ENCODE peak calls at places on chromosomes 6 and 20, in six cellular contexts. One of them, this sample, is unnamed.

GRCh38 chr6:116450769-116451740 is 10.1 kb upstream of the CALHM6 start:
- DNase-seq in GM23248: no peak
- DNase-seq in tibial nerve: no peak
- DNase-seq in substantia nigra: no peak
- DNase-seq in uterus: no peak
- DNase-seq in caudate nucleus: no peak
- DNase-seq in this sample: peak

GRCh38 chr6:146470091-146470770 is 73.4 kb upstream of the RAB32 start:
- DNase-seq in GM23248: no peak
- DNase-seq in tibial nerve: no peak
- DNase-seq in substantia nigra: no peak
- DNase-seq in uterus: no peak
- DNase-seq in caudate nucleus: no peak
- DNase-seq in this sample: no peak

GRCh38 chr6:147648936-147649335 is 140.4 kb downstream of the SAMD5 start:
- DNase-seq in GM23248: no peak
- DNase-seq in tibial nerve: no peak
- DNase-seq in substantia nigra: no peak
- DNase-seq in uterus: no peak
- DNase-seq in caudate nucleus: no peak
- DNase-seq in this sample: no peak

GRCh38 chr20:38152175-38153010 is 12.7 kb downstream of the TGM2 start:
- DNase-seq in GM23248: peak
- DNase-seq in tibial nerve: peak
- DNase-seq in substantia nigra: no peak
- DNase-seq in uterus: peak
- DNase-seq in caudate nucleus: no peak
- DNase-seq in this sample: no peak

GRCh38 chr6:36840471-36841461 is 1.5 kb upstream of the CPNE5 start:
- DNase-seq in GM23248: peak
- DNase-seq in tibial nerve: no peak
- DNase-seq in substantia nigra: no peak
- DNase-seq in uterus: peak
- DNase-seq in caudate nucleus: peak
- DNase-seq in this sample: no peak

GRCh38 chr6:33641144-33641543 is 20.0 kb downstream of the ITPR3 start:
- DNase-seq in GM23248: no peak
- DNase-seq in tibial nerve: no peak
- DNase-seq in substantia nigra: no peak
- DNase-seq in uterus: no peak
- DNase-seq in caudate nucleus: no peak
- DNase-seq in this sample: peak

GRCh38 chr6:163381118-163381751 is 33.3 kb upstream of the QKI start:
- DNase-seq in GM23248: no peak
- DNase-seq in tibial nerve: no peak
- DNase-seq in substantia nigra: no peak
- DNase-seq in uterus: no peak
- DNase-seq in caudate nucleus: no peak
- DNase-seq in this sample: no peak

GRCh38 chr6:151313060-151313459 is 73.3 kb downstream of the AKAP12 start:
- DNase-seq in GM23248: no peak
- DNase-seq in tibial nerve: no peak
- DNase-seq in substantia nigra: no peak
- DNase-seq in uterus: no peak
- DNase-seq in caudate nucleus: no peak
- DNase-seq in this sample: no peak

GRCh38 chr6:90896165-90896549 is 309.3 kb upstream of the MAP3K7 start:
- DNase-seq in GM23248: no peak
- DNase-seq in tibial nerve: no peak
- DNase-seq in substantia nigra: no peak
- DNase-seq in uterus: no peak
- DNase-seq in caudate nucleus: no peak
- DNase-seq in this sample: no peak

GRCh38 chr6:22643780-22644179 is 74.4 kb downstream of the HDGFL1 start:
- DNase-seq in GM23248: no peak
- DNase-seq in tibial nerve: no peak
- DNase-seq in substantia nigra: no peak
- DNase-seq in uterus: peak
- DNase-seq in caudate nucleus: no peak
- DNase-seq in this sample: no peak

GRCh38 chr6:13614126-13614925 is 809 bp upstream of the NOL7 start:
- DNase-seq in GM23248: peak
- DNase-seq in tibial nerve: no peak
- DNase-seq in substantia nigra: no peak
- DNase-seq in uterus: no peak
- DNase-seq in caudate nucleus: no peak
- DNase-seq in this sample: no peak

GRCh38 chr20:60201198-60201597 is 243.0 kb downstream of the CDH26 start:
- DNase-seq in GM23248: no peak
- DNase-seq in tibial nerve: no peak
- DNase-seq in substantia nigra: no peak
- DNase-seq in uterus: no peak
- DNase-seq in caudate nucleus: no peak
- DNase-seq in this sample: no peak

GRCh38 chr6:24614648-24615047 is 31.3 kb downstream of the KIAA0319 start:
- DNase-seq in GM23248: no peak
- DNase-seq in tibial nerve: no peak
- DNase-seq in substantia nigra: no peak
- DNase-seq in uterus: no peak
- DNase-seq in caudate nucleus: no peak
- DNase-seq in this sample: no peak

GRCh38 chr6:16725145-16725864 is 36.0 kb downstream of the ATXN1 start:
- DNase-seq in GM23248: peak
- DNase-seq in tibial nerve: no peak
- DNase-seq in substantia nigra: no peak
- DNase-seq in uterus: no peak
- DNase-seq in caudate nucleus: no peak
- DNase-seq in this sample: no peak

GRCh38 chr20:49608752-49609670 is 41.1 kb upstream of the PTGIS start:
- DNase-seq in GM23248: peak
- DNase-seq in tibial nerve: no peak
- DNase-seq in substantia nigra: no peak
- DNase-seq in uterus: peak
- DNase-seq in caudate nucleus: no peak
- DNase-seq in this sample: no peak

GRCh38 chr6:14211596-14211961 is 94.0 kb downstream of the CD83 start:
- DNase-seq in GM23248: peak
- DNase-seq in tibial nerve: no peak
- DNase-seq in substantia nigra: peak
- DNase-seq in uterus: peak
- DNase-seq in caudate nucleus: no peak
- DNase-seq in this sample: no peak

GRCh38 chr6:89268776-89269175 is 46.3 kb downstream of the GABRR2 start:
- DNase-seq in GM23248: no peak
- DNase-seq in tibial nerve: no peak
- DNase-seq in substantia nigra: no peak
- DNase-seq in uterus: no peak
- DNase-seq in caudate nucleus: no peak
- DNase-seq in this sample: no peak

GRCh38 chr20:14334306-14334930 is 3.0 kb downstream of the FLRT3 start:
- DNase-seq in GM23248: peak
- DNase-seq in tibial nerve: no peak
- DNase-seq in substantia nigra: no peak
- DNase-seq in uterus: peak
- DNase-seq in caudate nucleus: peak
- DNase-seq in this sample: no peak

GRCh38 chr20:8749986-8750385 is 318.9 kb upstream of the PLCB4 start:
- DNase-seq in GM23248: peak
- DNase-seq in tibial nerve: no peak
- DNase-seq in substantia nigra: no peak
- DNase-seq in uterus: no peak
- DNase-seq in caudate nucleus: no peak
- DNase-seq in this sample: no peak

GRCh38 chr6:85004283-85005010 is 240.0 kb upstream of the TBX18 start:
- DNase-seq in GM23248: peak
- DNase-seq in tibial nerve: no peak
- DNase-seq in substantia nigra: no peak
- DNase-seq in uterus: no peak
- DNase-seq in caudate nucleus: no peak
- DNase-seq in this sample: no peak

GRCh38 chr20:12965880-12966270 is 42.9 kb upstream of the SPTLC3 start:
- DNase-seq in GM23248: no peak
- DNase-seq in tibial nerve: no peak
- DNase-seq in substantia nigra: no peak
- DNase-seq in uterus: no peak
- DNase-seq in caudate nucleus: no peak
- DNase-seq in this sample: no peak

GRCh38 chr20:44528309-44528708 is 6.4 kb upstream of the SERINC3 start:
- DNase-seq in GM23248: no peak
- DNase-seq in tibial nerve: no peak
- DNase-seq in substantia nigra: no peak
- DNase-seq in uterus: no peak
- DNase-seq in caudate nucleus: no peak
- DNase-seq in this sample: no peak

GRCh38 chr20:44527716-44528199 is 5.9 kb upstream of the SERINC3 start:
- DNase-seq in GM23248: no peak
- DNase-seq in tibial nerve: no peak
- DNase-seq in substantia nigra: no peak
- DNase-seq in uterus: no peak
- DNase-seq in caudate nucleus: no peak
- DNase-seq in this sample: no peak

GRCh38 chr20:44522841-44523240 is 971 bp upstream of the SERINC3 start:
- DNase-seq in GM23248: no peak
- DNase-seq in tibial nerve: no peak
- DNase-seq in substantia nigra: no peak
- DNase-seq in uterus: no peak
- DNase-seq in caudate nucleus: no peak
- DNase-seq in this sample: no peak

GRCh38 chr20:44523746-44524145 is 1.9 kb upstream of the SERINC3 start:
- DNase-seq in GM23248: no peak
- DNase-seq in tibial nerve: no peak
- DNase-seq in substantia nigra: no peak
- DNase-seq in uterus: no peak
- DNase-seq in caudate nucleus: no peak
- DNase-seq in this sample: no peak

DNA sequence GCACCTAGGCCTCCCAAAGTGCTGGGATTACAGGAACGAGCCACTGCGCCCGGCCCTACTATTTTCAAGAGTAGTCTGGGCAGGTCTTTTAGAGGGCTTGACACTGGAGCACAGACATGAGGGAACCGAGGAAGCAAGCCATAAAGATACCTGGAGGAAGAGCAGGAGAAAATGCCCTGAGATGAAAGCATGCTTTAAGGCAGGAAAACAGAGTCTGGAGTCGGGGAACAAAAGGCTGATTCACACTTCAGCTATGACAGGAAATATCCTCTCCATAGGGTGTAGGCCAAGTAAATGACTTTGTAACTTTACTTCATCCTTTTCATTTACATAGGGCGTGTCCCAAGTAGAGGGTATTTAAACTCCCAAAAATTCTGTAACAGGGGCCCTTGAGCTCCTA is 4.3 kb upstream of the SERINC3 start:
- DNase-seq in GM23248: peak
- DNase-seq in tibial nerve: no peak
- DNase-seq in substantia nigra: no peak
- DNase-seq in uterus: no peak
- DNase-seq in caudate nucleus: no peak
- DNase-seq in this sample: no peak
- H3K27ac ChIP-seq in GM23248: peak
- H3K27ac ChIP-seq in tibial nerve: no peak
- H3K27ac ChIP-seq in substantia nigra: no peak
- H3K27ac ChIP-seq in uterus: no peak
- H3K27ac ChIP-seq in caudate nucleus: no peak
- H3K27ac ChIP-seq in this sample: peak

GRCh38 chr6:109008537-109008950 is 86.1 kb downstream of the SESN1 start:
- DNase-seq in GM23248: peak
- DNase-seq in tibial nerve: no peak
- DNase-seq in substantia nigra: no peak
- DNase-seq in uterus: no peak
- DNase-seq in caudate nucleus: no peak
- DNase-seq in this sample: no peak
- H3K27ac ChIP-seq in GM23248: peak
- H3K27ac ChIP-seq in tibial nerve: peak
- H3K27ac ChIP-seq in substantia nigra: peak
- H3K27ac ChIP-seq in uterus: peak
- H3K27ac ChIP-seq in caudate nucleus: peak
- H3K27ac ChIP-seq in this sample: peak

GRCh38 chr20:16312998-16313397 is 260.2 kb downstream of the KIF16B start:
- DNase-seq in GM23248: no peak
- DNase-seq in tibial nerve: no peak
- DNase-seq in substantia nigra: no peak
- DNase-seq in uterus: no peak
- DNase-seq in caudate nucleus: no peak
- DNase-seq in this sample: no peak

GRCh38 chr20:16313917-16314316 is 259.3 kb downstream of the KIF16B start:
- DNase-seq in GM23248: no peak
- DNase-seq in tibial nerve: no peak
- DNase-seq in substantia nigra: no peak
- DNase-seq in uterus: no peak
- DNase-seq in caudate nucleus: no peak
- DNase-seq in this sample: no peak

GRCh38 chr20:16314320-16314719 is 258.9 kb downstream of the KIF16B start:
- DNase-seq in GM23248: no peak
- DNase-seq in tibial nerve: no peak
- DNase-seq in substantia nigra: no peak
- DNase-seq in uterus: no peak
- DNase-seq in caudate nucleus: no peak
- DNase-seq in this sample: no peak

GRCh38 chr20:16302818-16303217 is 270.4 kb downstream of the KIF16B start:
- DNase-seq in GM23248: no peak
- DNase-seq in tibial nerve: no peak
- DNase-seq in substantia nigra: no peak
- DNase-seq in uterus: no peak
- DNase-seq in caudate nucleus: no peak
- DNase-seq in this sample: no peak

DNA sequence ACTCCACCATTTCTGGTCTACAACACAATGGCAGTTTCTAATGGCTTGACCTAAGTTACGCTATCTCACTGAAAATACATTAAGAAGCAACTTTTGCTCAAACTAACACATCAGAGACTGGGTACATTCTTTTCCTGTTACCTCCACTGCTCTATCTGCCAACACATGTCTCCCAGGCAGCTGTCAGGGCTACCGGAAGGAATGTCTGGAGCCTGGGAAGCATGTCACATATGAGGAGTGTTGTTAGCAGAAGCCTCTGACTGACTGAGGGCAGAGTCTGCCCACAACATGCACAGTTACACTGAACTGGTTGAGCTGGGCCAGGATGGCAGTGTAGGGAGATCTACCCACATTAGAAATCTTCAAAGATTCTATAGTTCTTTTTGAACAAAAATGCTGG is 264.5 kb downstream of the KIF16B start:
- DNase-seq in GM23248: no peak
- DNase-seq in tibial nerve: no peak
- DNase-seq in substantia nigra: no peak
- DNase-seq in uterus: no peak
- DNase-seq in caudate nucleus: no peak
- DNase-seq in this sample: no peak
- H3K27ac ChIP-seq in GM23248: no peak
- H3K27ac ChIP-seq in tibial nerve: no peak
- H3K27ac ChIP-seq in substantia nigra: no peak
- H3K27ac ChIP-seq in uterus: no peak
- H3K27ac ChIP-seq in caudate nucleus: no peak
- H3K27ac ChIP-seq in this sample: no peak

DNA sequence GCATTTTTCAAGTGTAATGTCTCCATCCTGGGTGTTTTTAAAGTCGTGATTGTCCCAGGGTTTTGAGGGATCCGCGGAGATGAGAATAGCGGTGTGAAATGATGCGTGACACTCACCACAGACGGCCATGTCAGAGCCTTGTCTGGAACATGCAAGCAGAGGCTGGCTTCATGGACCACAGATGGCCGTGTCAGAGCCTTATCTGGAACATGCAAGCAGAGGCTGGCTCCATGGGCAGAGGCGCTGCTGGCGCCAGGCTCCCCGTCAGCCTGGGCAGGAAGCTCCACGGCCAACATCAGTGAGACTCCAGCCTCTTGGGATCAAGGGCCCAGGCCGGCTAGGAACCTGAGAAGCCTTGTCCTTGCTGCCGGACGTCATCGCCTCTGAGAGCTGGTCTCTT is 7.7 kb upstream of the MRGBP start:
- DNase-seq in GM23248: no peak
- DNase-seq in tibial nerve: no peak
- DNase-seq in substantia nigra: no peak
- DNase-seq in uterus: no peak
- DNase-seq in caudate nucleus: no peak
- DNase-seq in this sample: no peak
- H3K27ac ChIP-seq in GM23248: no peak
- H3K27ac ChIP-seq in tibial nerve: no peak
- H3K27ac ChIP-seq in substantia nigra: peak
- H3K27ac ChIP-seq in uterus: no peak
- H3K27ac ChIP-seq in caudate nucleus: no peak
- H3K27ac ChIP-seq in this sample: no peak

This sample was measured in epithelial cell of prostate.